ENCODE peak calls at places on chromosomes 2 and 18, in seven cellular contexts. O is psoas muscle, L is Panc1, C is astrocyte of the cerebellum, Y is spleen, S is lower lobe of right lung, R is HCT116. A is an unnamed sample.

GRCh38 chr2:150485114-150485870 is 2.2 kb downstream of the RND3 start:
- DNase-seq in Y (peak; percentile 71), S (peak; percentile 83), R (no peak), O (peak; percentile 77), C (no peak), L (no peak), A (peak; percentile 88)

GRCh38 chr2:176435691-176436215 is 166.5 kb downstream of the MTX2 start:
- DNase-seq in R (no peak), O (no peak), L (no peak), Y (no peak), C (no peak), S (no peak), A (no peak)

GRCh38 chr2:153235516-153235915 is 243.0 kb downstream of the RPRM start:
- DNase-seq in L (no peak), C (no peak), O (no peak), Y (no peak), S (no peak), R (no peak), A (no peak)

GRCh38 chr2:100198461-100199230 is 56.3 kb upstream of the AFF3 start:
- DNase-seq in C (no peak), L (no peak), S (no peak), R (no peak), O (no peak), Y (no peak), A (no peak)

GRCh38 chr2:85188852-85189251 is 55.7 kb downstream of the TCF7L1 start:
- DNase-seq in O (no peak), Y (peak; percentile 4), C (no peak), R (no peak), L (no peak), S (no peak), A (peak; percentile 17)

GRCh38 chr2:223896751-223897320 is 48.3 kb downstream of the WDFY1 start:
- DNase-seq in L (no peak), R (no peak), S (no peak), O (no peak), Y (no peak), C (peak; percentile 9), A (peak; percentile 22)

GRCh38 chr18:57410749-57411148 is 24.4 kb upstream of the ONECUT2 start:
- DNase-seq in O (no peak), L (no peak), R (no peak), S (no peak), C (no peak), Y (no peak), A (no peak)

GRCh38 chr2:20604957-20605381 is 45.9 kb downstream of the HS1BP3 start:
- DNase-seq in L (no peak), R (no peak), O (peak; percentile 54), Y (peak; percentile 25), S (no peak), C (peak; percentile 94), A (peak; percentile 56)

GRCh38 chr2:149559341-149560068 is 28.1 kb downstream of the MMADHC start:
- DNase-seq in S (no peak), R (no peak), Y (no peak), C (no peak), O (no peak), L (no peak), A (no peak)

GRCh38 chr2:14967739-14968138 is 335.2 kb downstream of the LRATD1 start:
- DNase-seq in L (no peak), S (no peak), R (no peak), C (no peak), Y (no peak), O (no peak), A (no peak)

GRCh38 chr18:36130883-36131653 is 1.4 kb downstream of the ELP2 start:
- DNase-seq in C (no peak), S (no peak), Y (peak; percentile 82), R (no peak), O (no peak), L (no peak), A (no peak)

GRCh38 chr2:64873472-64873924 is 115.7 kb upstream of the SLC1A4 start:
- DNase-seq in O (peak; percentile 85), R (peak; percentile 51), S (peak; percentile 89), Y (peak; percentile 95), C (no peak), L (no peak), A (peak; percentile 60)

GRCh38 chr2:175414872-175415487 is 233.5 kb upstream of the ATP5MC3 start:
- DNase-seq in C (peak; percentile 54), Y (no peak), R (peak; percentile 54), L (peak; percentile 61), S (peak; percentile 63), O (peak; percentile 53), A (peak; percentile 68)

DNA sequence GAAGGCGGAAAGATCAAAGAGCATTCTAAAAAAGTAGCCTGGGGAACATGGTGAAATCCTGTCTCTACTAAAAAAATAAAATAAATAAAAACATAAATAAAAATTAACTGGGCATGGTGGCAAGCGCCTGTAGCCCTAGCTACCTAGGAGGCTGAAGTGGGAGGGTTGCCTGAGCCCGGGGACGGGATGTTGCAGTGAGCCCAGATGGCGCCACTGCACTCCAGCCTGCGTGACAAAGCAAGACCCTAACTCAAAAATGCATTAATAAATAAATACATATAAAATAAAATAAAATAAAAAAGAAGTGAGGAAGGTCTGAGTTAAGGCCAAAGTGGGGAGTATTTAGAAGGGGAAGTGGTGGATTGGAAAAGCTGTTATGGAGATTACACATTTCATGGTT is 1.3 kb upstream of the PSMD14 start:
- DNase-seq in L (no peak), C (no peak), S (no peak), O (no peak), R (no peak), Y (no peak), A (no peak)
- TF ChIP-seq CTCF in L (no peak), C (no peak), S (no peak), O (no peak), R (peak; percentile 12), Y (no peak), A (no peak)

GRCh38 chr18:63284173-63284765 is 35.3 kb downstream of the BCL2 start:
- DNase-seq in S (no peak), O (no peak), Y (no peak), L (no peak), R (no peak), C (no peak), A (no peak)

GRCh38 chr18:63283305-63283704 is 36.3 kb downstream of the BCL2 start:
- DNase-seq in O (no peak), S (no peak), L (no peak), Y (no peak), R (no peak), C (no peak), A (no peak)

GRCh38 chr18:63286926-63287325 is 32.6 kb downstream of the BCL2 start:
- DNase-seq in R (no peak), O (no peak), S (no peak), C (no peak), Y (no peak), L (no peak), A (no peak)

GRCh38 chr18:63284861-63285260 is 34.7 kb downstream of the BCL2 start:
- DNase-seq in Y (peak; percentile 79), C (no peak), R (no peak), S (no peak), O (no peak), L (no peak), A (no peak)

GRCh38 chr18:63285332-63285731 is 34.2 kb downstream of the BCL2 start:
- DNase-seq in S (no peak), Y (peak; percentile 78), C (no peak), L (no peak), O (no peak), R (no peak), A (no peak)
- H3K4me3 ChIP-seq in S (no peak overlapping the region), Y (no peak overlapping the region), C (no peak overlapping the region), L (no peak overlapping the region), O (no peak overlapping the region), R (no peak overlapping the region), A (no peak overlapping the region)

DNA sequence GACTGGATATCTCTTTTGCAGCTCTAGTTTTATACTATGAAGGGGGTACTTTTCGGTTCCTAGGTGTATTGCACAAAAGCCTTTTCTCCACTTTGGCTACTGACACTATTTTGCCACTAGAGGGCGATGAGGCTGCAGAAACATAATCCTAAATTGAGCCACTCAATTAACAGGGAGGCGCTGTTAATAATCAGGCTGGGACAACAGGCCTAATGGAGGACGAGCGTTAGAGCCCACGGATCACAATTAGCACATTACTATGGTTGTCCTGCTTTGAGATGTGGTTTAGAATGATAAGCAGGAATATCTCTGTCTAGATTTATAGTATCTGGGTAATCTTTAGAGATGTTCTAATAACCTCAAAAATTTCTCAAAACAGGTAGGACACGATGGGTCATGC is 62.2 kb upstream of the PMAIP1 start:
- DNase-seq in Y (no peak), L (peak; percentile 81), C (peak; percentile 39), S (no peak), O (no peak), R (peak; percentile 80), A (peak; percentile 78)
- TF ChIP-seq CTCF in Y (peak; percentile 86), L (peak; percentile 82), C (peak; percentile 97), S (peak; percentile 81), O (peak; percentile 60), R (peak; percentile 96), A (peak; percentile 98)

GRCh38 chr18:48928787-48929186 is 22.0 kb downstream of the SMAD7 start:
- DNase-seq in L (no peak), Y (peak; percentile 96), O (no peak), C (no peak), S (peak; percentile 88), R (no peak), A (peak; percentile 76)
- H3K4me3 ChIP-seq in L (no peak overlapping the region), Y (no peak overlapping the region), O (peak overlapping the region; percentile 18), C (no peak overlapping the region), S (no peak overlapping the region), R (no peak overlapping the region), A (no peak overlapping the region)

GRCh38 chr18:74598350-74599001 is 806 bp downstream of the ZNF407 start:
- DNase-seq in O (peak; percentile 78), Y (peak; percentile 96), L (no peak), S (peak; percentile 84), R (peak; percentile 27), C (no peak), A (peak; percentile 32)
- TF ChIP-seq CTCF in O (peak; percentile 8), Y (no peak), L (peak; percentile 30), S (peak; percentile 13), R (no peak), C (no peak), A (no peak)

GRCh38 chr2:38251940-38252339 is 125.1 kb downstream of the ATL2 start:
- DNase-seq in Y (no peak), C (no peak), R (no peak), S (no peak), O (no peak), L (no peak), A (no peak)

GRCh38 chr2:38245114-38245641 is 131.9 kb downstream of the ATL2 start:
- DNase-seq in L (no peak), Y (no peak), R (no peak), C (peak; percentile 6), S (no peak), O (no peak), A (peak; percentile 66)

GRCh38 chr2:38246105-38246504 is 131.0 kb downstream of the ATL2 start:
- DNase-seq in Y (no peak), L (no peak), O (no peak), C (no peak), S (no peak), R (no peak), A (no peak)

GRCh38 chr2:38248707-38249106 is 128.4 kb downstream of the ATL2 start:
- DNase-seq in R (no peak), L (no peak), S (no peak), O (no peak), C (no peak), Y (no peak), A (no peak)

GRCh38 chr2:38248246-38248645 is 128.8 kb downstream of the ATL2 start:
- DNase-seq in O (no peak), C (peak; percentile 50), Y (no peak), R (no peak), S (no peak), L (no peak), A (no peak)
- H3K4me3 ChIP-seq in O (no peak overlapping the region), C (no peak overlapping the region), Y (no peak overlapping the region), R (no peak overlapping the region), S (no peak overlapping the region), L (no peak overlapping the region), A (no peak overlapping the region)

A was measured in epithelial cell of esophagus.